ENCODE peak calls at places on chromosomes 13 and 19, in four cellular contexts. U is neuronal stem cell, X is upper lobe of right lung, T is astrocyte. I is an unnamed sample.

GRCh38 chr19:28961772-28962500 is 251.0 kb downstream of the UQCRFS1 start:
- DNase-seq in U (no peak), X (no peak), T (peak; percentile 3), I (no peak)

GRCh38 chr13:39040206-39040605 is 1.9 kb downstream of the NHLRC3 start:
- DNase-seq in U (no peak), X (no peak), T (no peak), I (no peak)

GRCh38 chr13:42181381-42181953 is 90.5 kb upstream of the AKAP11 start:
- DNase-seq in U (no peak), X (no peak), T (no peak), I (no peak)

GRCh38 chr13:98142427-98143156 is at the start of gene FARP1:
- DNase-seq in U (peak; percentile 83), X (peak; percentile 92), T (peak; percentile 41), I (peak; percentile 71)

GRCh38 chr19:56765107-56765506 is 75.4 kb downstream of the PEG3 start:
- DNase-seq in U (peak; percentile 17), X (peak; percentile 67), T (no peak), I (peak; percentile 87)

GRCh38 chr19:9735986-9736385 is 32.6 kb downstream of the ZNF846 start:
- DNase-seq in U (no peak), X (no peak), T (no peak), I (no peak)

GRCh38 chr19:18156841-18157464 is 4.0 kb downstream of the PIK3R2 start:
- DNase-seq in U (no peak), X (peak; percentile 95), T (peak; percentile 70), I (peak; percentile 96)

GRCh38 chr19:4396949-4397783 is 3.2 kb downstream of the SH3GL1 start:
- DNase-seq in U (no peak), X (no peak), T (no peak), I (peak; percentile 50)

GRCh38 chr19:39325778-39326680 is 5.4 kb upstream of the LRFN1 start:
- DNase-seq in U (no peak), X (no peak), T (no peak), I (no peak)

GRCh38 chr13:44669534-44669933 is 93.4 kb upstream of the TSC22D1 start:
- DNase-seq in U (no peak), X (no peak), T (no peak), I (no peak)

GRCh38 chr13:25598421-25598820 is 226.6 kb downstream of the ATP8A2 start:
- DNase-seq in U (no peak), X (no peak), T (no peak), I (no peak)

GRCh38 chr13:21675095-21676007 is 4.5 kb downstream of the FGF9 start:
- DNase-seq in U (peak; percentile 23), X (peak; percentile 80), T (no peak), I (peak; percentile 69)

GRCh38 chr19:39692166-39692565 is 12.1 kb upstream of the LGALS14 start:
- DNase-seq in U (no peak), X (no peak), T (no peak), I (no peak)

GRCh38 chr19:15640294-15640903 is at the start of gene CYP4F3:
- DNase-seq in U (no peak), X (peak; percentile 85), T (no peak), I (peak; percentile 90)

GRCh38 chr13:43428545-43429287 is 358.1 kb downstream of the ENOX1 start:
- DNase-seq in U (no peak), X (no peak), T (no peak), I (no peak)

GRCh38 chr19:19591133-19591825 is 27.2 kb downstream of the PBX4 start:
- DNase-seq in U (no peak), X (no peak), T (peak; percentile 92), I (no peak)

GRCh38 chr13:50917572-50917971 is 8.0 kb downstream of the RNASEH2B start:
- DNase-seq in U (no peak), X (no peak), T (no peak), I (no peak)

GRCh38 chr19:55691561-55692481 is 16.8 kb downstream of the EPN1 start:
- DNase-seq in U (no peak), X (no peak), T (no peak), I (no peak)

GRCh38 chr13:42116225-42116624 is 67.8 kb downstream of the DGKH start:
- DNase-seq in U (no peak), X (no peak), T (no peak), I (no peak)

GRCh38 chr13:105311094-105311493 is 1224.4 kb downstream of the EFNB2 start:
- DNase-seq in U (no peak), X (no peak), T (no peak), I (no peak)

GRCh38 chr19:40809358-40810086 is 10.5 kb downstream of the EGLN2 start:
- DNase-seq in U (no peak), X (peak; percentile 65), T (no peak), I (peak; percentile 62)
- H3K4me1 ChIP-seq in U (peaks cover 34% of the 10 kb centered on the region), X (peaks cover 66% of the 10 kb centered on the region), T (peaks cover 27% of the 10 kb centered on the region), I (peaks cover 21% of the 10 kb centered on the region)

GRCh38 chr19:47723573-47723923 is 10.3 kb downstream of the EHD2 start:
- DNase-seq in U (no peak), X (peak; percentile 82), T (peak; percentile 92), I (peak; percentile 81)
- H3K4me1 ChIP-seq in U (peaks cover 13% of the 10 kb centered on the region), X (peaks cover 61% of the 10 kb centered on the region), T (peaks cover 43% of the 10 kb centered on the region), I (peaks cover 7% of the 10 kb centered on the region)

GRCh38 chr13:27824121-27824520 is 31.8 kb downstream of the GSX1 start:
- DNase-seq in U (no peak), X (no peak), T (no peak), I (no peak)
- H3K4me1 ChIP-seq in U (peaks cover 14% of the 10 kb centered on the region), X (no peaks in the 10 kb centered on the region), T (no peaks in the 10 kb centered on the region), I (no peaks in the 10 kb centered on the region)

GRCh38 chr19:47580397-47580796 is 7.4 kb upstream of the ZNF541 start:
- DNase-seq in U (no peak), X (no peak), T (no peak), I (no peak)
- H3K4me1 ChIP-seq in U (no peaks in the 10 kb centered on the region), X (peaks cover 6% of the 10 kb centered on the region), T (no peaks in the 10 kb centered on the region), I (no peaks in the 10 kb centered on the region)

GRCh38 chr19:38252935-38253691 is 3.1 kb downstream of the PPP1R14A start:
- DNase-seq in U (no peak), X (no peak), T (no peak), I (peak; percentile 75)
- H3K4me1 ChIP-seq in U (peaks cover 40% of the 10 kb centered on the region), X (peaks cover 11% of the 10 kb centered on the region), T (peaks cover 15% of the 10 kb centered on the region), I (peaks cover 4% of the 10 kb centered on the region)

GRCh38 chr19:3115916-3116602 is 19.8 kb upstream of the GNA15 start:
- DNase-seq in U (no peak), X (no peak), T (no peak), I (peak; percentile 12)

GRCh38 chr19:3114811-3115210 is 20.6 kb downstream of the GNA11 start:
- DNase-seq in U (no peak), X (no peak), T (no peak), I (no peak)

GRCh38 chr19:3115411-3115810 is 20.4 kb upstream of the GNA15 start:
- DNase-seq in U (no peak), X (no peak), T (no peak), I (peak; percentile 56)

GRCh38 chr19:3117746-3118145 is 18.1 kb upstream of the GNA15 start:
- DNase-seq in U (no peak), X (no peak), T (no peak), I (peak; percentile 49)

GRCh38 chr19:3116621-3117020 is 19.2 kb upstream of the GNA15 start:
- DNase-seq in U (no peak), X (no peak), T (no peak), I (no peak)
- H3K4me1 ChIP-seq in U (peaks cover 3% of the 10 kb centered on the region), X (no peaks in the 10 kb centered on the region), T (no peaks in the 10 kb centered on the region), I (no peaks in the 10 kb centered on the region)

I was measured in right cardiac atrium.